ENCODE peak calls at places on chromosomes 4 and X, in four cellular contexts. P is fibroblast of pulmonary artery, B is PC-3, H is uterus. U is an unnamed sample.

GRCh38 chrX:155662297-155662696 is 49.5 kb upstream of the TMLHE start:
- DNase-seq in P (peak), B (peak), H (no peak), U (no peak)

GRCh38 chrX:121782976-121783375 is 735.6 kb downstream of the GLUD2 start:
- DNase-seq in P (no peak), B (no peak), H (no peak), U (no peak)

GRCh38 chr4:186016796-186017195 is 52.2 kb upstream of the TLR3 start:
- DNase-seq in P (no peak), B (no peak), H (no peak), U (no peak)

GRCh38 chr4:13162886-13163285 is 321.3 kb downstream of the RAB28 start:
- DNase-seq in P (no peak), B (peak), H (no peak), U (no peak)

GRCh38 chr4:40576651-40577480 is 52.8 kb downstream of the RBM47 start:
- DNase-seq in P (peak), B (peak), H (peak), U (peak)

GRCh38 chr4:151422862-151423261 is 13.9 kb downstream of the FHIP1A start:
- DNase-seq in P (no peak), B (no peak), H (no peak), U (no peak)

GRCh38 chrX:140163376-140164159 is 198.2 kb upstream of the CXorf66 start:
- DNase-seq in P (no peak), B (no peak), H (no peak), U (no peak)

GRCh38 chr4:70935038-70935437 is 32.9 kb downstream of the MOB1B start:
- DNase-seq in P (no peak), B (no peak), H (no peak), U (no peak)

GRCh38 chr4:123856689-123857545 is 460.3 kb downstream of the SPRY1 start:
- DNase-seq in P (peak), B (peak), H (no peak), U (peak)

GRCh38 chr4:11427201-11427996 is 1.3 kb downstream of the HS3ST1 start:
- DNase-seq in P (no peak), B (no peak), H (no peak), U (peak)
- H3K4me3 ChIP-seq in P (peak), B (peak), H (peak), U (no peak)

GRCh38 chr4:147093206-147093605 is 147.5 kb upstream of the TTC29 start:
- DNase-seq in P (no peak), B (no peak), H (no peak), U (no peak)

GRCh38 chr4:147090486-147090885 is 144.8 kb upstream of the TTC29 start:
- DNase-seq in P (no peak), B (no peak), H (no peak), U (no peak)

GRCh38 chr4:147096667-147097604 is 151.3 kb upstream of the TTC29 start:
- DNase-seq in P (peak), B (peak), H (no peak), U (peak)

GRCh38 chr4:147094228-147094627 is 148.6 kb upstream of the TTC29 start:
- DNase-seq in P (no peak), B (peak), H (no peak), U (no peak)
- TF ChIP-seq CTCF in P (peak), B (peak), H (no peak), U (peak)

GRCh38 chr4:26420903-26421302 is 69.4 kb downstream of the CCKAR start:
- DNase-seq in P (no peak), B (no peak), H (no peak), U (no peak)

GRCh38 chr4:26418850-26419249 is 71.4 kb downstream of the CCKAR start:
- DNase-seq in P (no peak), B (no peak), H (no peak), U (no peak)

GRCh38 chr4:26418107-26418506 is 72.2 kb downstream of the CCKAR start:
- DNase-seq in P (no peak), B (no peak), H (no peak), U (no peak)

GRCh38 chr4:26424143-26424542 is 66.1 kb downstream of the CCKAR start:
- DNase-seq in P (no peak), B (no peak), H (no peak), U (no peak)

DNA sequence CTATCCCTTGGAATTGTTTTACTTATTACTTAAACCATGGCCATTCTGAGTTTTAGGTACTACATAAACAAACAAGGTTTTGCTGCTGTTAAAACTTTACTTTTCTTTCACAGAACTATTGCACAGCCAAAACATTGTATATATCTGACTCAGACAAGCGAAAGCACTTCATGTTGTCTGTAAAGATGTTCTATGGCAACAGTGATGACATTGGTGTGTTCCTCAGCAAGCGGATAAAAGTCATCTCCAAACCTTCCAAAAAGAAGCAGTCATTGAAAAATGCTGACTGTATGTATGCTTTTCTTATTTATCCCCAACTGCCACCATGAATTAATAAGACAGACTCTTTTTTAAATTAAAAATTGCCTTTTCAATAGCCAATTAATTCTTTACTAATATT is 69.8 kb downstream of the CCKAR start:
- DNase-seq in P (peak), B (no peak), H (no peak), U (no peak)
- H3K4me3 ChIP-seq in P (no peak), B (no peak), H (no peak), U (no peak)

DNA sequence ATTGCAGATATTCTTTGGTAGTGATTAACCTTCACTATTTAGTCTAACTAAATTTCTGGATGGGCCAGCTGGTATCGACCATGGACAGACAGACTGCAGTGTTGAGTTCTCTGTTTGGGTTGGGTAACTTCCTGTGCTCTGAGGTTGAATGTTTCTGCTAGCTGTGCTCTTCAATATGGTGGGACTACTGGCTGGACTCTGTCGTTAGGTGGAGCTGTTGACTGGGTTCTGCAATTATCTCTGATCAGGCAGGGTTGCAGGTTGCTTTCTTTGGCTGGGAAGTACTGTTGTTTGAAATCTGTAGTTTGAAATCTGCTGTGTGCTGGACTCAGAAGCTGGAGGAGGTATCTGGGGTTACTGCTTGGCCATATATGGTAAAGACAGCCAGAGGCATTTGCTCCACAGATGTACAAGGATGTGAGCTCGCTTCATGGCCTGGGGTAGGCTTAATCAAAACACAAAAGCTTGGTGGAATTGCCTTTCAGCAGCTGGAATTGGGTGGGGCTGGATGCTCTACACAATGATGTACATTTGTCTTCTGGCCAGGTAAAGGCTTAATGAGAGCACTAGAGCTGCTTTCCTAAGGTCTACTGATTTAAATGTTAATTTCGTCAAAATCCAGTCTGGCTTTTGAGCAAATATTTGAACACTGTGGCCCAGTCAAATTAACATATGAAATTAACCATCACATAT is 1472.0 kb downstream of the FAM133A start:
- DNase-seq in P (no peak), B (no peak), H (no peak), U (no peak)
- TF ChIP-seq CTCF in P (no peak), B (no peak), H (no peak), U (no peak)